ENCODE peak calls at places on chromosomes 1 and 21, in four cellular contexts. P, G, W and R are unnamed samples.

GRCh38 chr1:226891846-226892533 is 21.6 kb downstream of the PSEN2 start:
- DNase-seq in G (no peak), W (no peak), P (no peak), R (no peak)

GRCh38 chr1:36872858-36873257 is 161.5 kb downstream of the GRIK3 start:
- DNase-seq in W (no peak), G (no peak), P (no peak), R (no peak)

GRCh38 chr1:157137051-157137772 is 983 bp downstream of the ETV3 start:
- DNase-seq in P (no peak), G (no peak), W (peak), R (no peak)

GRCh38 chr1:76294470-76295194 is 220.1 kb downstream of the ST6GALNAC3 start:
- DNase-seq in W (no peak), P (no peak), G (no peak), R (no peak)

GRCh38 chr1:217896490-217896889 is 265.3 kb downstream of the SPATA17 start:
- DNase-seq in W (no peak), G (no peak), P (peak), R (no peak)

GRCh38 chr1:235275223-235275622 is 52.8 kb downstream of the ARID4B start:
- DNase-seq in P (no peak), G (no peak), W (peak), R (no peak)

GRCh38 chr1:180150982-180151381 is 3.7 kb upstream of the QSOX1 start:
- DNase-seq in P (no peak), W (no peak), G (no peak), R (no peak)

GRCh38 chr21:46639489-46640386 is 4.3 kb downstream of the PRMT2 start:
- DNase-seq in G (no peak), P (no peak), W (peak), R (no peak)

GRCh38 chr1:117655220-117655577 is 49.4 kb downstream of the TENT5C start:
- DNase-seq in G (peak), P (no peak), W (no peak), R (no peak)

GRCh38 chr1:202972046-202972445 is 5.0 kb upstream of the CYB5R1 start:
- DNase-seq in P (no peak), G (no peak), W (no peak), R (no peak)

GRCh38 chr1:102588536-102588935 is 519.8 kb downstream of the COL11A1 start:
- DNase-seq in G (no peak), P (no peak), W (no peak), R (no peak)

GRCh38 chr1:81730881-81731280 is 69.9 kb upstream of the ADGRL2 start:
- DNase-seq in W (no peak), G (no peak), P (no peak), R (no peak)

GRCh38 chr1:227898502-227899140 is 49.1 kb downstream of the WNT9A start:
- DNase-seq in W (no peak), P (no peak), G (no peak), R (no peak)

GRCh38 chr1:213284626-213285025 is 233.6 kb downstream of the RPS6KC1 start:
- DNase-seq in P (no peak), G (no peak), W (no peak), R (peak)

GRCh38 chr1:12342261-12343003 is 112.6 kb downstream of the VPS13D start:
- DNase-seq in W (no peak), G (no peak), P (no peak), R (no peak)

GRCh38 chr1:162696286-162696862 is 64.1 kb downstream of the DDR2 start:
- DNase-seq in W (no peak), P (peak), G (peak), R (peak)

GRCh38 chr1:179302076-179302475 is 8.5 kb downstream of the SOAT1 start:
- DNase-seq in W (no peak), G (no peak), P (no peak), R (no peak)

GRCh38 chr1:191876631-191877030 is 281.6 kb upstream of the RGS18 start:
- DNase-seq in P (no peak), G (no peak), W (no peak), R (no peak)

GRCh38 chr1:239386453-239387303 is at the start of gene CHRM3:
- DNase-seq in P (no peak), W (no peak), G (peak), R (no peak)

GRCh38 chr1:64172458-64172983 is 30.9 kb upstream of the UBE2U start:
- DNase-seq in W (no peak), P (no peak), G (no peak), R (no peak)
- H3K4me3 ChIP-seq in W (no peak), P (no peak), G (no peak), R (no peak)

GRCh38 chr1:197913495-197914276 is 3.5 kb upstream of the LHX9 start:
- DNase-seq in W (no peak), P (no peak), G (no peak), R (no peak)

GRCh38 chr1:197911172-197911856 is 5.9 kb upstream of the LHX9 start:
- DNase-seq in P (no peak), G (no peak), W (no peak), R (no peak)

GRCh38 chr1:197914510-197914909 is 2.7 kb upstream of the LHX9 start:
- DNase-seq in P (no peak), G (no peak), W (no peak), R (no peak)

GRCh38 chr1:197911857-197912696 is 5.1 kb upstream of the LHX9 start:
- DNase-seq in W (no peak), P (no peak), G (no peak), R (no peak)

DNA sequence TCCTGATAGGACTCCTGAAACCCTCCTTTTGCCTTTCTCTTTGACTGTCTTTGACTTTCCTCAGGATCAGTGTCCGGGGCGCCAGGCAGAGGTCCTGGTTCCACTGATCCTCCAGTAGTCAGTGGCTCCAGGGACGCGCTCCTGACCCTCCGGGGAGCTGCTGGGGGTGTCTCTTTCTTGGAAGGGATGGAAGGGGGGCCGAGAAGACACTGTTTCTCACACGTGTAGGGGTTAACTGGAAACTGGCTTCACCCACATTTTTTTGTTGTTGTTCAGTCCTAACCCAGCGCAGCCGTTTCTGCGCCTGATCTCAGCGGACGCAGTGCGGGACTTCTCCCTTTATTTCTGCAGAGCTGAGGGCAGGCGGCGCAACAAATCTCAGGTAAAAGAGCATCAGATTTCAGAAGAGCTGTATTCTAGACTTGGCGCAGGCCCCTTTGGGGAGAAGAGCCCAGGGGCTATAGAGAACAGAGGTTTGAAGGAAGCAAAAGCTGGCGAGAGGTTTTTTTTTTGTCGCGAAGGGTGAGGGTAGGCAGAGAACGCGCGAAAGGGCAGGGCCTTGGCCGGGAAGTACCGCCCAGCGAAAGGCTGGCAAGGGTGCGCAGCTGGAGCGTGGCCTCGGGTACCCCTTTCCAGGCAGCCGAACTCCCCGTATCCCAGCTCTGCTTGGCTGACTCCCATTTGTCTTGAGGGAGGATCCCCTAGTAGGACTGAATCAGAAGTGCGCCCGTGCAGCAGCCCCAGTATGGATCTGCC is 4.3 kb upstream of the LHX9 start:
- DNase-seq in G (no peak), W (no peak), P (no peak), R (no peak)
- H3K4me3 ChIP-seq in G (no peak), W (no peak), P (no peak), R (no peak)

DNA sequence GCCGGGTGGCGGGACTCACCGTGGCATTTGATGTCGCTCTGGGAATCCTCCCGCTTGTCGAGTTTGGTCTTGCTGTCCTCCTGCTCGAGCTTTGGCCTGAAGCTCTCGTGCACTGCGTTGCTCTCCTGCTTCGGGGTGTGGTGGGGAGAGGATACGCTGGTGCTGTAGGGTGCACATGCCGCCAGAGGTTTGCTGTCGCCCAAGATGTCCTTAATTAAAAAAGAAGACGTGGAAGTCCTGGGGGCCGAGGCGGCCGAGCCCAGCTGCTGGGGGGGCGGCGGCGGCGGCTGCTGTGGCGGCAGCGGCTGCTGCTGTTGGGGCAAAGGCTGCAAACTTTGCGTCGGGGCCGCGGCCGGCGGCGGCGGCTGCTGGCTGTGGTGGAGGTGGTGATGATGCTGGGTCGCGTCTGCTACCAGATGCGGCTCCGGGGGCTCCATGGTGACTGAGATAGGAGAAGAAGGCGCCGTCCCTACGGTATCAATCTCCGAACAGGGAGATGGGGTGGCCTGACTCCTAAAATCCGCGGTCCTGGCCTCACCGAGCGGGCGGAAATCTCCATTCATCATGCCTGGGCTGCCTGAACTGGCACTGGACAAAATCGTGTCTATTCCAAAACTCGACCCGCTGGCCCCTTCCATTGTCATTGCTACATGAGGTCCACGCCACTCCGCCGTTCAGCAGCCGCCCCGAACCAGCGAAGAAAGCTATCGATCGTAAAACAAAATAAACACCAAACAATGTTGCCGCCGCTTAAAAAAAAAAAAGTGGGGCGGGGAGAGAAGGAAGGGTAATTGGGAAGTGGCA is at the start of gene BARHL2:
- DNase-seq in P (no peak), W (no peak), G (no peak), R (no peak)
- H3K4me3 ChIP-seq in P (peak), W (no peak), G (peak), R (peak)

DNA sequence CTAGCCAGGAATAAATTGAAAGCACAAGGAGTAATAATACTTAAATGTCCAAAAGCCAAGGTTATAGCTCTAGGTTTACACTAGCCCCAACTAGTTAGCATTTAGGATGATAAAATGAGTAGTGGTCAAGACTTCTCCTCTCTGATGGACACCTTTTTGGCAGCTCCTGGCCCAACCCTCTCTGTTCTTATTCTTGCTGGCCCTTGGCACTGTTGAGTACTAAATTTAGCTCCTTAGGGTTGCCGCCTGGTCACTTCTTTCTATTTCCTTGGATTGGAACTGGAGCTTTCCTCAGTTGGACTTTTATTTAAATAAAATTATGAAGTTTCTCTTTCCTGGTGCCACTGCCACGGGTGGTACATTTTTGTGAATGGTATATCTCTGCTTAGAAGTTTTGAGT is 28.3 kb downstream of the ARID1A start:
- DNase-seq in P (no peak), G (no peak), W (no peak), R (no peak)
- H3K4me3 ChIP-seq in P (no peak), G (no peak), W (no peak), R (no peak)

GRCh38 chr1:4000811-4001251 is 100.8 kb upstream of the C1orf174 start:
- DNase-seq in P (no peak), W (no peak), G (no peak), R (no peak)

GRCh38 chr1:4001461-4001860 is 101.4 kb upstream of the C1orf174 start:
- DNase-seq in G (no peak), W (no peak), P (no peak), R (no peak)

GRCh38 chr1:4002061-4002521 is 102.0 kb upstream of the C1orf174 start:
- DNase-seq in W (no peak), P (no peak), G (no peak), R (no peak)

GRCh38 chr1:4003846-4004505 is 103.9 kb upstream of the C1orf174 start:
- DNase-seq in G (no peak), P (no peak), W (no peak), R (no peak)

GRCh38 chr1:4002741-4003140 is 102.7 kb upstream of the C1orf174 start:
- DNase-seq in G (no peak), P (no peak), W (no peak), R (no peak)
- H3K4me3 ChIP-seq in G (no peak), P (no peak), W (no peak), R (no peak)

DNA sequence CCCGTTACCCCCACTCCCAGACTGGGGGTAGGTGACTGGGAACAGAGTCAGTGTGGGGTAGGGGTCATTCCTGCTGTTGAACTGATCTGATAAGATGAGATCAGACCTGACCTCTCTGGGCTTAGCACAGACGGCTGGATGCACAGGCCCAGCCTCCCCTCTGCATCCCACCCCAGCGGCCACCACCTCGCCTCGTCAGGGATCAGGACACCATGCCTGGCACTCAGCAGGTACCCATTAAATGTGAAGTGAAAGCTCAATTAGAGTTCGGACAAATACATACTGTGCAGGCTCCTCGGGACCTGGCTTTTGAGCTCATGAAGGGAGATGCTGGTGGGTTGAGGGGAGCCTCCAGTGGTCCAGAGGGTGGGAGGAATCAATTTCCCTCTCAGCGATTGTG is 15.7 kb downstream of the SOX13 start:
- DNase-seq in W (no peak), P (no peak), G (no peak), R (no peak)
- H3K4me3 ChIP-seq in W (no peak), P (no peak), G (no peak), R (peak)

GRCh38 chr21:44390886-44391285 is 37.5 kb downstream of the TRPM2 start:
- DNase-seq in G (no peak), P (no peak), W (no peak), R (no peak)

GRCh38 chr21:44392185-44392584 is 38.8 kb downstream of the TRPM2 start:
- DNase-seq in W (no peak), G (no peak), P (no peak), R (no peak)

GRCh38 chr21:44394733-44395132 is 41.3 kb downstream of the TRPM2 start:
- DNase-seq in W (no peak), P (no peak), G (no peak), R (no peak)

GRCh38 chr21:44391345-44392091 is 38.1 kb downstream of the TRPM2 start:
- DNase-seq in P (no peak), G (peak), W (no peak), R (no peak)

DNA sequence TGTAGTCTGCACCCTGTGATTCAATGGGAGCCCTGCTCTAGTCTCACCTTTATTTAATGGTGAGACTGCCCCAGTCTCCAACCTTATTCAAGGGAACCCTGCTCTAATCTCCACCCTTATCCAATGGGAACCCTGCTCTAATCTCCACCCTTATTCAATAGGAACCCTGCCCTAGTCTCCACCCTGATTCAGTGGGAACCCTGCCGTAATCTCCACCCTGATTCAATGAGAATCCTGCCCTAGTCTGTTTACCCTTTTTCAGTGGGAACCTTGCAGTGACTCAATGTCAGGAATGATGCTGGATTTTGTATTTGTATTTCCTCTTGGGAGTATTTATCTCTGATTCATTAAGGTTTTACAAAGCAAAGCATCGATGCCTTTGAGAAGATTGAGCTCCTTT is 39.5 kb downstream of the TRPM2 start:
- DNase-seq in W (no peak), P (no peak), G (no peak), R (no peak)
- H3K4me3 ChIP-seq in W (no peak), P (no peak), G (no peak), R (no peak)

DNA sequence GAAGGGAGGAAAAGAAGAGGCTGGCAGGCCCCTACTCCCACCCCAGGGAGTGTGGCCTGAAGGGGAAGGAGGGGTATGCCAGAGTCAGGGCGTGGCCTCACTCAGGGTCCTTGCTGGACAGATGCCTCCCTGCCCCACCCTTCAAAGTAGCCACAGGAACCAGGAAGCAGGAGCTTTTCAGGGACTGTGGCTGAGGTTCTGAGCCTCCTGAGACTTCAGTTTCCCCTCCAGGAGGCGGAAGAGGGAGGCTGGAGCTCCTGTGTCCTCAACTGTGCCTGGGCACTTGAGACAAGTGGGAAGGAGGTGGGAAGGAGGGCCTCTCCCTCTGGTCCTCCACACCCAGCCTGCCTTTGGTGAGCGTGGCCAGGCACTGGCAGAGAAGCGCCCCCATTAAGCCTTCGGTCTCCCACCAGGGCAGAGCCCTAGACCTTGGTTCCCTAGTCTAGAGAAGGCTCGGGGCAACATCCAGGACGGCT is 5.3 kb downstream of the CELSR2 start:
- DNase-seq in P (no peak), W (no peak), G (no peak), R (no peak)
- H3K4me3 ChIP-seq in P (no peak), W (no peak), G (no peak), R (no peak)

GRCh38 chr1:6029351-6029750 is 16.3 kb upstream of the KCNAB2 start:
- DNase-seq in G (no peak), P (no peak), W (no peak), R (no peak)

GRCh38 chr1:6027591-6027990 is 18.1 kb upstream of the KCNAB2 start:
- DNase-seq in P (no peak), G (no peak), W (no peak), R (no peak)

GRCh38 chr1:6026095-6026809 is 19.4 kb upstream of the KCNAB2 start:
- DNase-seq in P (no peak), W (peak), G (peak), R (no peak)

GRCh38 chr1:6030144-6030543 is 15.5 kb upstream of the KCNAB2 start:
- DNase-seq in G (no peak), P (no peak), W (no peak), R (no peak)

GRCh38 chr1:6028042-6028895 is 17.4 kb upstream of the KCNAB2 start:
- DNase-seq in W (peak), P (no peak), G (peak), R (no peak)
- H3K4me3 ChIP-seq in W (peak), P (no peak), G (peak), R (no peak)

DNA sequence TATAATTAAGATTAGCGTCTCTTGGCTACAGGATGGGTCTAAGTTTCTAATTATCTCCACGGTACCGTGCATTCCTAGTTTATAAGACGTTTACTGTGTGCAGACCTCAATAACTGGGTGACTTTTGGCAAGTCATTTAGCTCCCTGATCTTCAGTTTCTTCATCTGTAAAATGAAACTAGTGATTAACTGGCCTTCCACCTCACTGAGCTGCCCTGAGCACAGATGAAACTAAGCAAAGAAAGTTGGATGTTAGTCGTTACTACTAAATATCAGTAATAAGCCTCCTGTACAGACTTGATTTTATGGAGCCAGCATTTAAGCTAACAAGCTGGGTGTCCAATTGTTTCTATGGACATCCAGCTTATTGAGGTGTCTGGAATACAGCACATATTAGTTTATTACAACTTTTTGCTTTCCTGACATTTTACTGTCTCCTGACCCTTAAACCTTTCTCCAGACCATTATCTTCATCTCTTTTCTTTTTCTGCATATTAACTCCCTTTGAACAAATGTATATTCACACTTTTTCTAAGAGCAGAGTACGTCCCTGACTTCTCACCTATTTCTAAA is 1.1 kb downstream of the CR2 start:
- DNase-seq in W (no peak), P (no peak), G (no peak), R (no peak)
- H3K4me3 ChIP-seq in W (no peak), P (no peak), G (no peak), R (no peak)